ENCODE peak calls at places on chromosomes 4 and X, in four cellular contexts. One of them, this sample, is unnamed.
A peak's percentile ranks its signal among the peaks of the same experiment; 100 is the strongest.

GRCh38 chrX:63350551-63350950 is 581 bp downstream of the SPIN4 start:
- DNase-seq in AG10803: peak; percentile 3
- DNase-seq in heart left ventricle: no peak
- DNase-seq in HFF-Myc: peak; percentile 4
- DNase-seq in this sample: peak; percentile 5

GRCh38 chr4:19850909-19851308 is 400.8 kb upstream of the SLIT2 start:
- DNase-seq in HFF-Myc: peak; percentile 70
- DNase-seq in AG10803: peak; percentile 28
- DNase-seq in heart left ventricle: no peak
- DNase-seq in this sample: peak; percentile 76

GRCh38 chr4:6427439-6428090 is 44.8 kb downstream of the PPP2R2C start:
- DNase-seq in heart left ventricle: no peak
- DNase-seq in AG10803: no peak
- DNase-seq in HFF-Myc: no peak
- DNase-seq in this sample: no peak

GRCh38 chr4:76147454-76148141 is 599 bp downstream of the NUP54 start:
- DNase-seq in HFF-Myc: peak; percentile 38
- DNase-seq in heart left ventricle: peak; percentile 61
- DNase-seq in AG10803: peak; percentile 52
- DNase-seq in this sample: peak; percentile 59

GRCh38 chrX:39335447-39336235 is 534.4 kb downstream of the MID1IP1 start:
- DNase-seq in HFF-Myc: no peak
- DNase-seq in heart left ventricle: no peak
- DNase-seq in AG10803: no peak
- DNase-seq in this sample: no peak

GRCh38 chrX:18377802-18378201 is 23.3 kb upstream of the SCML2 start:
- DNase-seq in AG10803: peak; percentile 18
- DNase-seq in HFF-Myc: no peak
- DNase-seq in heart left ventricle: no peak
- DNase-seq in this sample: peak; percentile 27

GRCh38 chrX:150683536-150684146 is 9.6 kb upstream of the MTMR1 start:
- DNase-seq in heart left ventricle: no peak
- DNase-seq in AG10803: no peak
- DNase-seq in HFF-Myc: peak; percentile 20
- DNase-seq in this sample: peak; percentile 58

GRCh38 chrX:8834393-8834792 is 33.2 kb upstream of the FAM9A start:
- DNase-seq in heart left ventricle: no peak
- DNase-seq in HFF-Myc: no peak
- DNase-seq in AG10803: no peak
- DNase-seq in this sample: no peak

GRCh38 chr4:90113881-90114457 is 13.2 kb upstream of the CCSER1 start:
- DNase-seq in AG10803: no peak
- DNase-seq in HFF-Myc: no peak
- DNase-seq in heart left ventricle: no peak
- DNase-seq in this sample: no peak

GRCh38 chr4:138927065-138927464 is 88.5 kb upstream of the NOCT start:
- DNase-seq in HFF-Myc: no peak
- DNase-seq in AG10803: no peak
- DNase-seq in heart left ventricle: no peak
- DNase-seq in this sample: peak; percentile 57

GRCh38 chr4:118762753-118763477 is 73.0 kb downstream of the SEC24D start:
- DNase-seq in heart left ventricle: no peak
- DNase-seq in AG10803: peak; percentile 76
- DNase-seq in HFF-Myc: no peak
- DNase-seq in this sample: peak; percentile 83

GRCh38 chr4:22179124-22179874 is 230.7 kb upstream of the KCNIP4 start:
- DNase-seq in heart left ventricle: no peak
- DNase-seq in HFF-Myc: no peak
- DNase-seq in AG10803: peak; percentile 61
- DNase-seq in this sample: peak; percentile 98

GRCh38 chrX:96002401-96002800 is 682.2 kb upstream of the DIAPH2 start:
- DNase-seq in HFF-Myc: no peak
- DNase-seq in heart left ventricle: no peak
- DNase-seq in AG10803: no peak
- DNase-seq in this sample: no peak

GRCh38 chr4:158255727-158256324 is 45.5 kb downstream of the TMEM144 start:
- DNase-seq in HFF-Myc: peak; percentile 11
- DNase-seq in heart left ventricle: no peak
- DNase-seq in AG10803: peak; percentile 61
- DNase-seq in this sample: peak; percentile 84

GRCh38 chr4:10673817-10674369 is 10.7 kb downstream of the CLNK start:
- DNase-seq in heart left ventricle: no peak
- DNase-seq in HFF-Myc: no peak
- DNase-seq in AG10803: no peak
- DNase-seq in this sample: no peak

GRCh38 chrX:10608099-10608498 is 12.3 kb downstream of the MID1 start:
- DNase-seq in heart left ventricle: no peak
- DNase-seq in AG10803: peak; percentile 41
- DNase-seq in HFF-Myc: no peak
- DNase-seq in this sample: peak; percentile 73

GRCh38 chrX:53688300-53688699 is 1.8 kb upstream of the HUWE1 start:
- DNase-seq in AG10803: no peak
- DNase-seq in heart left ventricle: no peak
- DNase-seq in HFF-Myc: no peak
- DNase-seq in this sample: no peak

GRCh38 chr4:105265689-105266088 is 119.0 kb downstream of the TET2 start:
- DNase-seq in heart left ventricle: no peak
- DNase-seq in HFF-Myc: no peak
- DNase-seq in AG10803: no peak
- DNase-seq in this sample: no peak

GRCh38 chrX:152845618-152846240 is 14.9 kb downstream of the NSDHL start:
- DNase-seq in HFF-Myc: no peak
- DNase-seq in AG10803: no peak
- DNase-seq in heart left ventricle: no peak
- DNase-seq in this sample: no peak

GRCh38 chrX:56318076-56318475 is 85.9 kb downstream of the KLF8 start:
- DNase-seq in heart left ventricle: no peak
- DNase-seq in HFF-Myc: no peak
- DNase-seq in AG10803: no peak
- DNase-seq in this sample: no peak

GRCh38 chr4:168651374-168651773 is 154.5 kb downstream of the PALLD start:
- DNase-seq in AG10803: no peak
- DNase-seq in heart left ventricle: no peak
- DNase-seq in HFF-Myc: no peak
- DNase-seq in this sample: no peak

GRCh38 chr4:66899422-66900065 is 645.8 kb downstream of the CENPC start:
- DNase-seq in AG10803: no peak
- DNase-seq in HFF-Myc: no peak
- DNase-seq in heart left ventricle: no peak
- DNase-seq in this sample: no peak

GRCh38 chr4:144611850-144612249 is 34.1 kb upstream of the HHIP start:
- DNase-seq in AG10803: peak; percentile 3
- DNase-seq in heart left ventricle: no peak
- DNase-seq in HFF-Myc: peak; percentile 14
- DNase-seq in this sample: no peak
- TF ChIP-seq CTCF in AG10803: peak; percentile 54
- TF ChIP-seq CTCF in heart left ventricle: no peak
- TF ChIP-seq CTCF in HFF-Myc: peak; percentile 60
- TF ChIP-seq CTCF in this sample: peak; percentile 44

DNA sequence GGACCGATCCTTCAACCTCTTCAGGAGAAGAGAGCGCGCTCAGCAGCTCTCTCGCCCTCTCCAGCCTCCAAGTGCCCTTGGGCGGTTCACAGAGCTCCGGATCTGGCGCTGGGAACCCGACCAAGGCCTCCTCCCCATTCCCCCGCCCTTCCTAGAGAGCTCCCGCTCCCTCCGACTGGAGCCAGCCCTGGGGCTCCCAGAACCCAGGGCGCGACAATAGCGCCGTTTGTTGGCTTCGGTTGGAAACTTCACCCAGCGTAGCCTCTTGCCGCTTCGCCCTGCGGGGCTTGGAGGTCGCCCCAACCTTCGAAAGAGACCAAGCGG is 3.1 kb upstream of the SOX3 start:
- DNase-seq in heart left ventricle: no peak
- DNase-seq in HFF-Myc: no peak
- DNase-seq in AG10803: no peak
- DNase-seq in this sample: no peak
- H3K4me3 ChIP-seq in heart left ventricle: no peak overlapping the region
- H3K4me3 ChIP-seq in HFF-Myc: no peak overlapping the region
- H3K4me3 ChIP-seq in AG10803: no peak overlapping the region
- H3K4me3 ChIP-seq in this sample: no peak overlapping the region

GRCh38 chr4:40547446-40548132 is 82.1 kb downstream of the RBM47 start:
- DNase-seq in heart left ventricle: no peak
- DNase-seq in AG10803: no peak
- DNase-seq in HFF-Myc: no peak
- DNase-seq in this sample: no peak

GRCh38 chr4:40552536-40552935 is 77.1 kb downstream of the RBM47 start:
- DNase-seq in AG10803: no peak
- DNase-seq in HFF-Myc: no peak
- DNase-seq in heart left ventricle: no peak
- DNase-seq in this sample: peak; percentile 24

GRCh38 chr4:40548256-40548655 is 81.4 kb downstream of the RBM47 start:
- DNase-seq in AG10803: peak; percentile 12
- DNase-seq in HFF-Myc: no peak
- DNase-seq in heart left ventricle: no peak
- DNase-seq in this sample: no peak

GRCh38 chr4:40553995-40554394 is 75.7 kb downstream of the RBM47 start:
- DNase-seq in AG10803: no peak
- DNase-seq in heart left ventricle: peak; percentile 34
- DNase-seq in HFF-Myc: no peak
- DNase-seq in this sample: no peak

GRCh38 chr4:40550900-40551546 is 78.6 kb downstream of the RBM47 start:
- DNase-seq in HFF-Myc: no peak
- DNase-seq in heart left ventricle: no peak
- DNase-seq in AG10803: peak; percentile 42
- DNase-seq in this sample: peak; percentile 68
- TF ChIP-seq CTCF in HFF-Myc: peak; percentile 22
- TF ChIP-seq CTCF in heart left ventricle: no peak
- TF ChIP-seq CTCF in AG10803: peak; percentile 53
- TF ChIP-seq CTCF in this sample: peak; percentile 65

GRCh38 chr4:86511590-86511989 is 82.5 kb upstream of the PTPN13 start:
- DNase-seq in heart left ventricle: no peak
- DNase-seq in AG10803: no peak
- DNase-seq in HFF-Myc: no peak
- DNase-seq in this sample: no peak

GRCh38 chr4:86506591-86506990 is 87.5 kb upstream of the PTPN13 start:
- DNase-seq in heart left ventricle: no peak
- DNase-seq in AG10803: no peak
- DNase-seq in HFF-Myc: no peak
- DNase-seq in this sample: no peak

GRCh38 chr4:86512631-86513030 is 81.5 kb upstream of the PTPN13 start:
- DNase-seq in HFF-Myc: no peak
- DNase-seq in AG10803: no peak
- DNase-seq in heart left ventricle: no peak
- DNase-seq in this sample: no peak

GRCh38 chr4:86508436-86508835 is 85.7 kb upstream of the PTPN13 start:
- DNase-seq in HFF-Myc: peak; percentile 79
- DNase-seq in heart left ventricle: no peak
- DNase-seq in AG10803: peak; percentile 80
- DNase-seq in this sample: peak; percentile 46
- H3K4me3 ChIP-seq in HFF-Myc: no peak overlapping the region
- H3K4me3 ChIP-seq in heart left ventricle: peak overlapping the region; percentile 4
- H3K4me3 ChIP-seq in AG10803: peak overlapping the region; percentile 28
- H3K4me3 ChIP-seq in this sample: peak overlapping the region; percentile 43

GRCh38 chrX:47543496-47543895 is 17.5 kb upstream of the ARAF start:
- DNase-seq in HFF-Myc: no peak
- DNase-seq in heart left ventricle: no peak
- DNase-seq in AG10803: no peak
- DNase-seq in this sample: no peak

GRCh38 chrX:47539860-47540259 is 21.1 kb upstream of the ARAF start:
- DNase-seq in AG10803: no peak
- DNase-seq in heart left ventricle: no peak
- DNase-seq in HFF-Myc: no peak
- DNase-seq in this sample: peak; percentile 32

GRCh38 chrX:47540754-47541538 is 20.1 kb upstream of the ARAF start:
- DNase-seq in AG10803: peak; percentile 88
- DNase-seq in HFF-Myc: peak; percentile 87
- DNase-seq in heart left ventricle: peak; percentile 86
- DNase-seq in this sample: peak; percentile 91
- TF ChIP-seq CTCF in AG10803: peak; percentile 62
- TF ChIP-seq CTCF in HFF-Myc: peak; percentile 58
- TF ChIP-seq CTCF in heart left ventricle: peak; percentile 68
- TF ChIP-seq CTCF in this sample: peak; percentile 64

GRCh38 chr4:70601422-70602039 is 9.5 kb downstream of the AMBN start:
- DNase-seq in HFF-Myc: peak; percentile 15
- DNase-seq in heart left ventricle: peak; percentile 34
- DNase-seq in AG10803: peak; percentile 72
- DNase-seq in this sample: peak; percentile 71

GRCh38 chr4:70607454-70607853 is 15.4 kb downstream of the AMBN start:
- DNase-seq in heart left ventricle: no peak
- DNase-seq in AG10803: no peak
- DNase-seq in HFF-Myc: no peak
- DNase-seq in this sample: no peak

GRCh38 chr4:70600305-70600704 is 8.2 kb downstream of the AMBN start:
- DNase-seq in heart left ventricle: no peak
- DNase-seq in AG10803: no peak
- DNase-seq in HFF-Myc: no peak
- DNase-seq in this sample: no peak

GRCh38 chr4:70608324-70608723 is 16.3 kb downstream of the AMBN start:
- DNase-seq in AG10803: no peak
- DNase-seq in HFF-Myc: no peak
- DNase-seq in heart left ventricle: no peak
- DNase-seq in this sample: no peak

DNA sequence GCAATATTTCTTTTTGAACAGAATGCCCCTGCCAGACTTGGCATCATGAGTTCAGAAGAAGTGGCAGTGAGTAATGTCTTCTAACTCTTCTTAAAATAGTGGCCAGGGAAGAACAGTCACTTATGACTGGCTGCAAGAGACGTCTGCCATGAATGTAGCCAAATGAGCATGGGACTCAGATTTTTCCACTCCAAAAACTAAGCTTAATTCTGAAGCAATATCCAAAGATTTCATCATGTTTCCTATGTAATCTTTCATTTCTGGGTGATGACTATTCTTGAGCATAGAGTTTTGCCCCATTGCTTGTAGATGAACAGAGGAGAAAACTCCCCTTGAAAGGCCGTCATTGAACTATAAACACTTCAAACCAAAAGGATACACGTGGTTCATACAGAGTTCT is 11.8 kb downstream of the AMBN start:
- DNase-seq in AG10803: peak; percentile 49
- DNase-seq in HFF-Myc: no peak
- DNase-seq in heart left ventricle: no peak
- DNase-seq in this sample: peak; percentile 70
- H3K4me3 ChIP-seq in AG10803: no peak overlapping the region
- H3K4me3 ChIP-seq in HFF-Myc: no peak overlapping the region
- H3K4me3 ChIP-seq in heart left ventricle: no peak overlapping the region
- H3K4me3 ChIP-seq in this sample: no peak overlapping the region

DNA sequence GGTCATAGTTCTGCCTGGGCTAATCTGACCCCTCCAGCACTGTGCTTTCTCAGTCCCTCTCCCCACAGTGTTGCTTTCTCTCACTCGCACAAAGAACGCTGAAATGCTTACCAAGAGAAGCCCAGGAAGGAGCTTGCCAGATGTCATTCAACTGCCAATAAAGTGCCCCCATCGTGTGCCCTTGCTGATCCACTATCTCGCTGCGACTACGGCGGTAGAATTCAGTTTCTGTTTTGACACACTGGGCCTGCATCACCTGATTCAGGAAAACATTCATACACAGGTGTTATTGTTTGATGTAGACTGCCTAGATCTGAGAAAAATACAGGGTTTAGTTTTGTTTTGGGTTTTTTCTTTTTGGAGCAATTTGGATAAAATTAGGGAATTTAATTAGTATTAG is 121.2 kb downstream of the MANBA start:
- DNase-seq in HFF-Myc: no peak
- DNase-seq in AG10803: no peak
- DNase-seq in heart left ventricle: no peak
- DNase-seq in this sample: no peak
- TF ChIP-seq CTCF in HFF-Myc: no peak
- TF ChIP-seq CTCF in AG10803: no peak
- TF ChIP-seq CTCF in heart left ventricle: no peak
- TF ChIP-seq CTCF in this sample: no peak

This sample was measured in fibroblast of the aortic adventitia.